ENCODE peak calls at places on chromosomes 6 and 20, in seven cellular contexts. L is neural progenitor cell, X is H9, I is mammary epithelial cell, H is substantia nigra, E is RWPE2, Z is lower lobe of right lung. Y is an unnamed sample.

GRCh38 chr20:12605751-12606150 is 403.0 kb upstream of the SPTLC3 start:
- DNase-seq in Z (no peak), X (no peak), I (no peak), E (no peak), L (no peak), H (no peak), Y (no peak)

GRCh38 chr6:148840256-148840655 is 93.4 kb downstream of the UST start:
- DNase-seq in Z (no peak), I (peak), E (no peak), H (no peak), X (no peak), L (no peak), Y (no peak)

GRCh38 chr6:161748535-161749386 is 474.9 kb upstream of the AGPAT4 start:
- DNase-seq in X (peak), H (peak), Z (no peak), E (no peak), I (no peak), L (peak), Y (no peak)

GRCh38 chr6:6683964-6684363 is 95.4 kb downstream of the LY86 start:
- DNase-seq in E (no peak), H (no peak), L (no peak), I (no peak), Z (no peak), X (no peak), Y (no peak)

GRCh38 chr6:103672169-103672568 is 1187.5 kb downstream of the HACE1 start:
- DNase-seq in L (peak), Z (no peak), E (no peak), H (no peak), I (peak), X (no peak), Y (no peak)

GRCh38 chr6:84408028-84408427 is 180.6 kb upstream of the CEP162 start:
- DNase-seq in H (no peak), X (no peak), Z (no peak), E (no peak), I (no peak), L (no peak), Y (no peak)

GRCh38 chr6:1720620-1721322 is 111.1 kb downstream of the FOXC1 start:
- DNase-seq in I (no peak), X (peak), E (no peak), Z (no peak), H (no peak), L (peak), Y (no peak)

GRCh38 chr6:125816828-125817280 is 26.1 kb downstream of the NCOA7 start:
- DNase-seq in H (no peak), E (no peak), L (no peak), Z (no peak), X (no peak), I (no peak), Y (no peak)

GRCh38 chr20:6769953-6770831 is 2.7 kb downstream of the BMP2 start:
- DNase-seq in L (peak), X (peak), E (peak), I (no peak), Z (peak), H (no peak), Y (no peak)

GRCh38 chr20:51545515-51545914 is 3.0 kb upstream of the NFATC2 start:
- DNase-seq in H (no peak), Z (no peak), E (no peak), L (no peak), X (no peak), I (no peak), Y (no peak)

GRCh38 chr6:20302168-20302567 is 89.9 kb upstream of the MBOAT1 start:
- DNase-seq in H (no peak), X (no peak), Z (no peak), E (no peak), I (no peak), L (no peak), Y (no peak)

GRCh38 chr6:112017760-112018537 is 36.0 kb upstream of the CCN6 start:
- DNase-seq in I (no peak), Z (no peak), E (no peak), H (no peak), L (no peak), X (no peak), Y (no peak)
- H3K27ac ChIP-seq in I (no peak), Z (no peak), E (no peak), H (no peak), L (no peak), X (no peak), Y (no peak)

DNA sequence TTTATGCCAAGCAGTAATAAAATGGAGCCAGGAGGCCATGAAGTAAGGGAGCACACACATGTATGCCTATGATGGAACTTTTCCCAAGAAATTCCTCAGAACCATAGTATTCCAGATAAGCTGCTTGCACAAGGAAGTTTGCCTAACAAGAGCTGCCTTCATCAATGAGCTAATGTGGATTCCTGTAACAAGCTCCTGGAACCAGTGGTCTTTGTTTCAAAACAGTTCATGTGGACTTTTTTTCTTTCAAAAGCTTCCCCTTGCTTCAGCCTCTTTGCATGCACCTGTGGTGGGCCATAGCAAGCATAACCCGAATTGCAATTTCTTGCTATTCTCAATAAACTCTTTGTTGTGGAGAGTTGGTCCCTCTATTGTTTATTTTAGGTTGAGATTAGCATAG is 359.6 kb downstream of the UTRN start:
- DNase-seq in I (no peak), H (no peak), L (peak), E (no peak), X (no peak), Z (no peak), Y (no peak)
- H3K27ac ChIP-seq in I (no peak), H (no peak), L (peak), E (no peak), X (peak), Z (no peak), Y (no peak)

GRCh38 chr6:62324817-62325216 is 38.8 kb upstream of the KHDRBS2 start:
- DNase-seq in Z (no peak), X (no peak), L (no peak), H (no peak), E (no peak), I (no peak), Y (no peak)
- H3K27ac ChIP-seq in Z (no peak), X (no peak), L (no peak), H (no peak), E (no peak), I (no peak), Y (no peak)

DNA sequence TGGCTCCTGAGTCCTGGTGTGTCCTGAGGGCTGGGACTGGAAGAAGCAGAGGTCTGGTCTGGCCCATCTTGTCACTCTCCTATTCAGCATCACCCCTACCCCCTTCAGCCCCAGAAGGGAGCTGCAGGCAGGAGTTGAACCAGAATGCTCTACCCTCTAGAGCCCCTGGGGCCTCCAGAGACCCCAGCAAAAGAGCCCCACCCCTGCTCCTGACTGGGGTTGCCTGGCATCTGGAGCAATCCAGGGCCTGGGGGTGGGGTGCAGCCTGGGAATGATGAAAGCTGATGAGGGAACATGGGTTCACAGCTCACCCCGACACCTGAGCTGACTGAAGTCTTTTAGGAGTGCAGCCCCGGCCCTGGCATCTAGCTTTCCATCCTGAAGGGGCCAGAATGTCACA is 12.2 kb downstream of the FGD2 start:
- DNase-seq in X (no peak), Z (no peak), I (no peak), H (no peak), E (no peak), L (peak), Y (no peak)
- H3K27ac ChIP-seq in X (no peak), Z (no peak), I (no peak), H (peak), E (no peak), L (no peak), Y (peak)

DNA sequence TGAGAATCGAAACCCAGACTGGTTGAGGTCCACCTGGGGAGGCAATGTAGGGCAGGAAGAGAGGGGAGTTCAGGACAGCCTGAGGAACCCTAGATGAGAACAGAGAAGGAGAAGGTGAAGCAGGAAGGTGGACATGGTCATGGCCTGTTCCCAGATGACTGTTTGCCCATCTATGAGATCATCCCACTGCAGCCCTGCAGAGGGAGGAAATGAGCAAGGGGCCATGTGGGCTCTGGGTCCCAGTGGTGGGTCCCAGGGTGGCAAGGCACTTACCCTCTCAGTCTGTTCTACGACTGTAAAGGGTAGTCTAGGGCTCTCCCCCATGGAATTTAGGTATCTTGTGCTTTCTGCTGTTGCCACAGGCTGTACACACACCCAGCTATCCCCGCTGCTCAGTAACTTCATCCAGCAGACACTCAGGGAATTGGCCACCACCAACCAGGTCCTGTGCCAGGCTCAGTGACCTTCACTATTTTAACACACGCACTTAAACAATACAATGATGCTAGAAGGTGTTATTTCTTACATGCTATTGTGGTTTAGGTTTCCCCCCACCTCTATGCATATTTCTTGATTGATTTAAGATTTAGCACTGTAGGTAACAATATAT is 89.8 kb downstream of the TOX2 start:
- DNase-seq in Z (no peak), H (no peak), I (no peak), E (no peak), L (no peak), X (no peak), Y (no peak)
- H3K27ac ChIP-seq in Z (no peak), H (no peak), I (no peak), E (no peak), L (no peak), X (no peak), Y (no peak)

GRCh38 chr20:41222703-41223102 is 85.4 kb downstream of the PLCG1 start:
- DNase-seq in E (no peak), L (no peak), Z (no peak), X (no peak), I (no peak), H (no peak), Y (no peak)
- H3K27ac ChIP-seq in E (no peak), L (no peak), Z (no peak), X (no peak), I (no peak), H (peak), Y (peak)

DNA sequence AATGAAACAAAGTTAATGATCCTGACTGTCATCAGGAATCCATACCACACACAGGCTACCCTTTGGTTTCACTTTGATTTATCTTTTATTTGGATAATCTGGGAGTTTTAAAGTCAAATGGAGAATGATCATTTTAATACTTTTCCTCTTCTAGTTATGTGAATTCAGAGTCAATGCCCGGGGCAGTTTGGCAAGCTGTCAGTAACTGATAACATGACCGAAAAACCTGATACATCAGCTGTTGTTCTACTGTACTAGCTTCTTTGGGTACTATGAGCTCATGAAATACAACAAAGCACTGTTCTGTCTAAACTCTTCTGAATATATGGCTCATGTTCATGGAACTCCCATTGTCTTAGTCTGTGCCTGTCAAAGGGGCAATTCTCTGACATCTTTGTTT is 30.2 kb downstream of the KLHL31 start:
- DNase-seq in I (peak), X (no peak), E (no peak), H (no peak), L (no peak), Z (no peak), Y (no peak)
- H3K27ac ChIP-seq in I (peak), X (no peak), E (peak), H (peak), L (no peak), Z (no peak), Y (peak)

DNA sequence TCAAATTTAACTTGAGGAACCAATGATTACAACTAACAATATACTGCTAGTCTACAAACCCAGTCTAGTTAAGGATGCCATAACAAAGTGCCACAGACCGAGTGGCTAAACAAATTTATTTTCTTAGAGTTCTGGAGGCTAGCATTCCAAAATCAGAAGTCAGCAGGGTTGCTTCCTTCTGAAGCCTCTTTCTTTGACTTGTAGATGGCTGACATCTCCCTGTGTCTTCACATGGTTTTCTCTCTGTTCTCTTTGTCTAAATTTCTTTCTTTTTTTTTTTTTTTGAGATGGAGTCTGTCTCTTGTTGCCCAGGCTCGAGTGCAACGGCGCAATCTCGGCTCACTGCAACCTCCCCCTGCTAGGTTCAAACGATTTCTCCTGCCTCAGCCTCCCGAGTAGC is 56.1 kb downstream of the NCOA3 start:
- DNase-seq in L (no peak), X (no peak), H (no peak), E (no peak), I (no peak), Z (no peak), Y (no peak)
- H3K27ac ChIP-seq in L (peak), X (no peak), H (no peak), E (no peak), I (no peak), Z (no peak), Y (no peak)

Y was measured in caudate nucleus.